ENCODE peak calls at places on chromosomes 12 and 14, in nine cellular contexts. O is A172; S is HuH-7.5; L is SW480; E is heart left ventricle; U is psoas muscle; K is retinal pigment epithelial cell; Q is activated T-cell treated with anti-CD3 and anti-CD28 coated beads, Interleukin-2, amount 50 U/mL, for 72 hours; N is RCC 7860. Z is an unnamed sample.

GRCh38 chr12:26630546-26631027 is 202.4 kb downstream of the ITPR2 start:
- DNase-seq in O (peak), S (no peak), L (no peak), E (no peak), U (no peak), K (peak), Q (no peak), N (peak), Z (no peak)

GRCh38 chr14:90396342-90397339 is at the start of gene CALM1:
- DNase-seq in O (peak), S (peak), L (peak), E (peak), U (peak), K (peak), Q (peak), N (peak), Z (peak)

GRCh38 chr14:95303552-95303951 is 16.2 kb downstream of the CLMN start:
- DNase-seq in O (no peak), S (no peak), L (no peak), E (no peak), U (no peak), K (no peak), Q (no peak), N (no peak), Z (no peak)

GRCh38 chr12:26092706-26093105 is 32.1 kb downstream of the BHLHE41 start:
- DNase-seq in O (no peak), S (no peak), L (no peak), E (no peak), U (no peak), K (no peak), Q (no peak), N (no peak), Z (no peak)

GRCh38 chr12:6211421-6211869 is 11.2 kb downstream of the CD9 start:
- DNase-seq in O (peak), S (no peak), L (no peak), E (no peak), U (no peak), K (no peak), Q (no peak), N (no peak), Z (no peak)

GRCh38 chr14:105562713-105563346 is 36.4 kb downstream of the TMEM121 start:
- DNase-seq in O (no peak), S (no peak), L (no peak), E (no peak), U (no peak), K (no peak), Q (no peak), N (no peak), Z (no peak)

GRCh38 chr12:8828514-8829127 is 6.2 kb downstream of the A2ML1 start:
- DNase-seq in O (peak), S (no peak), L (no peak), E (no peak), U (no peak), K (no peak), Q (no peak), N (no peak), Z (no peak)

GRCh38 chr14:56995010-56995409 is 184.7 kb upstream of the OTX2 start:
- DNase-seq in O (no peak), S (no peak), L (no peak), E (no peak), U (no peak), K (no peak), Q (no peak), N (no peak), Z (no peak)

GRCh38 chr12:93678779-93679178 is 1.6 kb downstream of the CRADD start:
- DNase-seq in O (no peak), S (no peak), L (no peak), E (no peak), U (no peak), K (no peak), Q (no peak), N (no peak), Z (no peak)

GRCh38 chr12:2251485-2252179 is 198.8 kb downstream of the CACNA1C start:
- DNase-seq in O (no peak), S (no peak), L (no peak), E (no peak), U (no peak), K (no peak), Q (no peak), N (no peak), Z (no peak)

GRCh38 chr12:41724216-41724615 is 420.5 kb downstream of the GXYLT1 start:
- DNase-seq in O (no peak), S (no peak), L (peak), E (no peak), U (no peak), K (no peak), Q (no peak), N (no peak), Z (no peak)

GRCh38 chr12:77439749-77440148 is 374.4 kb upstream of the E2F7 start:
- DNase-seq in O (no peak), S (no peak), L (no peak), E (no peak), U (no peak), K (no peak), Q (no peak), N (no peak), Z (no peak)

GRCh38 chr14:94295360-94296180 is 2.5 kb upstream of the SERPINA10 start:
- DNase-seq in O (no peak), S (no peak), L (no peak), E (no peak), U (no peak), K (no peak), Q (no peak), N (no peak), Z (no peak)

GRCh38 chr14:27006520-27006919 is 408.7 kb upstream of the NOVA1 start:
- DNase-seq in O (no peak), S (no peak), L (no peak), E (no peak), U (no peak), K (no peak), Q (no peak), N (no peak), Z (no peak)

GRCh38 chr12:39777465-39777864 is 157.9 kb upstream of the ABCD2 start:
- DNase-seq in O (no peak), S (no peak), L (no peak), E (no peak), U (no peak), K (no peak), Q (no peak), N (no peak), Z (no peak)

GRCh38 chr12:26872623-26873022 is 39.6 kb upstream of the ITPR2 start:
- DNase-seq in O (no peak), S (no peak), L (peak), E (no peak), U (no peak), K (no peak), Q (no peak), N (no peak), Z (no peak)

GRCh38 chr12:131755305-131756113 is 44.6 kb downstream of the SFSWAP start:
- DNase-seq in O (peak), S (peak), L (peak), E (no peak), U (no peak), K (no peak), Q (peak), N (peak), Z (no peak)

GRCh38 chr12:16573652-16574077 is 32.3 kb downstream of the LMO3 start:
- DNase-seq in O (no peak), S (peak), L (no peak), E (no peak), U (peak), K (peak), Q (no peak), N (no peak), Z (no peak)

GRCh38 chr12:78062781-78063180 is 232.1 kb downstream of the NAV3 start:
- DNase-seq in O (peak), S (no peak), L (peak), E (peak), U (no peak), K (peak), Q (no peak), N (no peak), Z (no peak)

GRCh38 chr14:77340389-77340788 is 19.6 kb downstream of the GSTZ1 start:
- DNase-seq in O (no peak), S (no peak), L (no peak), E (no peak), U (no peak), K (no peak), Q (no peak), N (no peak), Z (no peak)

GRCh38 chr14:38884109-38884508 is 218.9 kb downstream of the SEC23A start:
- DNase-seq in O (no peak), S (no peak), L (no peak), E (no peak), U (no peak), K (no peak), Q (no peak), N (no peak), Z (no peak)

GRCh38 chr12:118714051-118714460 is 267.3 kb upstream of the SRRM4 start:
- DNase-seq in O (no peak), S (peak), L (peak), E (no peak), U (no peak), K (no peak), Q (peak), N (peak), Z (peak)

GRCh38 chr12:47561746-47562145 is 144.1 kb downstream of the RPAP3 start:
- DNase-seq in O (peak), S (no peak), L (peak), E (no peak), U (no peak), K (no peak), Q (no peak), N (no peak), Z (no peak)

GRCh38 chr12:8780389-8780788 is 42.0 kb upstream of the A2ML1 start:
- DNase-seq in O (peak), S (peak), L (peak), E (no peak), U (no peak), K (peak), Q (no peak), N (no peak), Z (no peak)

Z was measured in frontal cortex.